ENCODE peak calls at places on chromosomes 1 and 21, in nine cellular contexts. B is endodermal cell; I is RPMI8226; U is GM12891; Z is SK-MEL-5; M is DMS 273 treated with DMSO at 0.1 percent for 48 hours; S is NCI-H345; F is GM20000; T is stimulated activated CD4-positive, alpha-beta T cell treated with anti-CD3 and anti-CD28 coated beads, Interleukin-2, amount 100 ng/mL, for 48 hours. Q is an unnamed sample.

GRCh38 chr21:38470762-38471161 is 27.5 kb downstream of the ERG start:
- DNase-seq in B (no peak), I (no peak), U (no peak), Z (no peak), M (no peak), S (no peak), F (no peak), T (no peak), Q (no peak)

GRCh38 chr1:245874942-245875580 is 632.0 kb downstream of the SMYD3 start:
- DNase-seq in B (no peak), I (no peak), U (no peak), Z (no peak), M (no peak), S (peak; percentile 96), F (no peak), T (no peak), Q (no peak)

GRCh38 chr1:16727190-16728111 is 12.9 kb upstream of the RNU1-4 start:
- DNase-seq in B (peak; percentile 87), I (peak; percentile 72), U (no peak), Z (peak; percentile 90), M (peak; percentile 86), S (no peak), F (peak; percentile 72), T (peak; percentile 83), Q (no peak)

GRCh38 chr1:36446261-36446660 is 4.0 kb downstream of the OSCP1 start:
- DNase-seq in B (peak; percentile 89), I (peak; percentile 50), U (no peak), Z (peak; percentile 60), M (peak; percentile 15), S (no peak), F (peak; percentile 46), T (no peak), Q (no peak)

GRCh38 chr1:29126198-29126597 is 2.5 kb upstream of the TMEM200B start:
- DNase-seq in B (no peak), I (no peak), U (no peak), Z (no peak), M (no peak), S (no peak), F (no peak), T (no peak), Q (no peak)

GRCh38 chr1:116375884-116376733 is 3.1 kb downstream of the ATP1A1 start:
- DNase-seq in B (peak; percentile 78), I (peak; percentile 46), U (no peak), Z (peak; percentile 63), M (peak; percentile 36), S (peak; percentile 8), F (no peak), T (peak; percentile 39), Q (no peak)

GRCh38 chr1:205279986-205280385 is 41.6 kb downstream of the NUAK2 start:
- DNase-seq in B (no peak), I (peak; percentile 49), U (peak; percentile 42), Z (no peak), M (no peak), S (no peak), F (no peak), T (no peak), Q (no peak)

GRCh38 chr1:192609110-192610079 is 26.6 kb upstream of the RGS13 start:
- DNase-seq in B (no peak), I (peak; percentile 94), U (peak; percentile 29), Z (no peak), M (no peak), S (no peak), F (peak; percentile 76), T (peak; percentile 22), Q (peak; percentile 41)

GRCh38 chr21:36630485-36631206 is 68.3 kb upstream of the SIM2 start:
- DNase-seq in B (peak; percentile 94), I (peak; percentile 78), U (peak; percentile 55), Z (peak; percentile 64), M (peak; percentile 1), S (peak; percentile 59), F (peak; percentile 74), T (peak; percentile 73), Q (peak; percentile 49)

GRCh38 chr1:67732750-67733151 is 47.8 kb downstream of the GADD45A start:
- DNase-seq in B (no peak), I (no peak), U (no peak), Z (no peak), M (peak; percentile 26), S (no peak), F (no peak), T (no peak), Q (no peak)

GRCh38 chr1:70043806-70044205 is 161.6 kb downstream of the LRRC40 start:
- DNase-seq in B (no peak), I (peak; percentile 15), U (no peak), Z (no peak), M (no peak), S (peak; percentile 1), F (no peak), T (no peak), Q (no peak)

GRCh38 chr1:158035976-158036583 is 42.6 kb downstream of the KIRREL1 start:
- DNase-seq in B (peak; percentile 70), I (peak; percentile 56), U (no peak), Z (peak; percentile 61), M (no peak), S (no peak), F (no peak), T (peak; percentile 2), Q (no peak)